ENCODE peak calls at places on chromosomes 2 and 18, in eight cellular contexts. W is MCF 10A, A is ovary, M is Peyer's patch, H is right atrium auricular region, K is uterus, P is bronchial epithelial cell, C is foreskin fibroblast. Q is an unnamed sample.

GRCh38 chr2:173874899-173875247 is 90.3 kb downstream of the SP3 start:
- DNase-seq in A (no peak), H (no peak), C (no peak), K (no peak), M (peak; percentile 67), W (no peak), P (no peak), Q (peak; percentile 23)

GRCh38 chr2:215527738-215528137 is 91.9 kb upstream of the FN1 start:
- DNase-seq in C (peak; percentile 64), A (no peak), W (no peak), K (no peak), P (no peak), M (no peak), H (no peak), Q (no peak)

GRCh38 chr18:26746284-26747130 is 119.0 kb downstream of the AQP4 start:
- DNase-seq in M (no peak), P (peak; percentile 30), W (peak; percentile 69), K (no peak), C (peak; percentile 67), A (no peak), H (no peak), Q (no peak)

GRCh38 chr2:181106789-181107418 is 126.5 kb downstream of the UBE2E3 start:
- DNase-seq in M (no peak), P (peak; percentile 91), C (peak; percentile 93), W (peak; percentile 78), H (no peak), A (no peak), K (no peak), Q (no peak)

GRCh38 chr18:56541790-56542189 is 96.6 kb downstream of the TXNL1 start:
- DNase-seq in W (no peak), C (no peak), A (no peak), M (no peak), H (no peak), P (no peak), K (no peak), Q (no peak)

GRCh38 chr18:5424903-5425302 is 118.9 kb downstream of the EPB41L3 start:
- DNase-seq in K (no peak), P (peak; percentile 10), W (peak; percentile 30), A (no peak), C (peak; percentile 46), H (no peak), M (no peak), Q (no peak)

GRCh38 chr2:79259296-79259695 is 99.7 kb upstream of the REG3A start:
- DNase-seq in A (no peak), P (no peak), C (no peak), M (no peak), W (no peak), K (no peak), H (no peak), Q (no peak)

GRCh38 chr2:238169708-238170251 is 11.0 kb downstream of the ERFE start:
- DNase-seq in A (no peak), C (peak; percentile 96), K (no peak), H (peak; percentile 78), W (peak; percentile 96), P (peak; percentile 98), M (no peak), Q (peak; percentile 70)

GRCh38 chr2:203574824-203575223 is 39.7 kb upstream of the RAPH1 start:
- DNase-seq in M (no peak), H (no peak), C (no peak), A (no peak), K (no peak), W (peak; percentile 23), P (no peak), Q (no peak)

GRCh38 chr2:148656516-148656915 is 12.0 kb downstream of the EPC2 start:
- DNase-seq in M (no peak), A (no peak), K (no peak), H (no peak), W (no peak), P (no peak), C (no peak), Q (no peak)

GRCh38 chr18:78893396-78894305 is 86.0 kb upstream of the SALL3 start:
- DNase-seq in A (no peak), H (peak; percentile 52), C (no peak), P (no peak), M (no peak), W (no peak), K (no peak), Q (no peak)

GRCh38 chr2:56286936-56287335 is 103.1 kb downstream of the CCDC85A start:
- DNase-seq in K (no peak), H (no peak), M (no peak), A (no peak), W (no peak), P (no peak), C (no peak), Q (no peak)

GRCh38 chr2:157250836-157251235 is 6.7 kb upstream of the GALNT5 start:
- DNase-seq in C (no peak), H (no peak), M (peak; percentile 50), P (no peak), K (no peak), A (no peak), W (no peak), Q (no peak)

GRCh38 chr18:72675394-72675793 is 131.3 kb upstream of the CBLN2 start:
- DNase-seq in K (no peak), M (no peak), P (no peak), W (no peak), C (no peak), H (no peak), A (no peak), Q (no peak)

GRCh38 chr2:37637122-37637875 is 34.1 kb downstream of the CDC42EP3 start:
- DNase-seq in H (no peak), M (no peak), C (peak; percentile 65), P (no peak), A (no peak), K (peak; percentile 59), W (no peak), Q (no peak)

GRCh38 chr2:76861708-76862107 is 660.5 kb downstream of the LRRTM4 start:
- DNase-seq in W (no peak), P (no peak), K (no peak), A (no peak), M (no peak), H (no peak), C (no peak), Q (no peak)

GRCh38 chr2:29367986-29368677 is 252.9 kb downstream of the CLIP4 start:
- DNase-seq in W (peak; percentile 72), P (peak; percentile 10), C (no peak), K (no peak), M (no peak), H (no peak), A (no peak), Q (no peak)

GRCh38 chr18:12741351-12741750 is 38.5 kb downstream of the PSMG2 start:
- DNase-seq in M (no peak), C (peak; percentile 78), H (no peak), P (peak; percentile 99), W (peak; percentile 95), A (no peak), K (no peak), Q (no peak)

GRCh38 chr2:222504714-222505113 is 80.4 kb downstream of the SGPP2 start:
- DNase-seq in K (no peak), A (no peak), P (no peak), C (no peak), M (no peak), W (no peak), H (no peak), Q (no peak)

GRCh38 chr2:47078541-47079482 is 76.3 kb downstream of the STPG4 start:
- DNase-seq in M (no peak), H (no peak), W (no peak), K (no peak), A (no peak), C (no peak), P (no peak), Q (no peak)

GRCh38 chr2:224807153-224807964 is 91.2 kb upstream of the CCDC195 start:
- DNase-seq in M (no peak), A (no peak), K (no peak), C (no peak), P (peak; percentile 93), H (no peak), W (peak; percentile 70), Q (no peak)

GRCh38 chr2:126889501-126890135 is 9.1 kb upstream of the TEX51 start:
- DNase-seq in C (no peak), H (no peak), A (no peak), P (no peak), M (peak; percentile 19), K (no peak), W (no peak), Q (no peak)

GRCh38 chr2:68436270-68436669 is 30.8 kb downstream of the FBXO48 start:
- DNase-seq in C (no peak), A (no peak), H (no peak), K (no peak), M (no peak), W (no peak), P (no peak), Q (no peak)

GRCh38 chr2:100870652-100871531 is 51.0 kb downstream of the NPAS2 start:
- DNase-seq in K (no peak), W (peak; percentile 34), H (no peak), A (no peak), C (no peak), M (peak; percentile 54), P (no peak), Q (no peak)
- TF ChIP-seq CTCF in K (no peak), W (no peak), H (peak; percentile 22), A (no peak), C (peak; percentile 17), M (no peak), P (peak; percentile 27), Q (no peak)

GRCh38 chr18:7164610-7165009 is 47.0 kb upstream of the LAMA1 start:
- DNase-seq in A (no peak), P (no peak), C (peak; percentile 58), K (no peak), H (peak; percentile 26), M (no peak), W (peak; percentile 24), Q (no peak)
- TF ChIP-seq CTCF in A (no peak), P (peak; percentile 7), C (peak; percentile 56), K (peak; percentile 41), H (peak; percentile 55), M (no peak), W (peak; percentile 17), Q (no peak)

DNA sequence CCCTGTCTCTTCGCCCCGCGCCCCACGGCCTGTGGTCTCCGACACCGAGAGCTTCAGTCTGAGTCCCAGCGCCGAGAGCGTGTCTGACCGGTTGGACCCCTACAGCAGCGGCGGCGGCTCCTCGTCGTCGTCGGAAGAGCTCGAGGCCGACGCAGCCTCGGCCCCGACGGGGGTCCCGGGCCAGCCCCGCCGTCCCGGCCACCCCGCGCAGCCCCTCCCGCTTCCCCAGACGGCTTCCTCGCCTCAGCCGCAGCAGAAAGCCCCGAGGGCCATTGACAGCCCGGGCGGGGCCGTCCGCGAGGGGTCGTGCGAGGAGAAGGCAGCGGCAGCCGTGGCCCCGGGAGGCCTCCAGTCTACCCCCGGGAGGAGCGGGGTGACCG is 1.3 kb downstream of the PHLPP1 start:
- DNase-seq in K (peak; percentile 30), W (peak; percentile 43), H (no peak), M (peak; percentile 73), P (no peak), C (peak; percentile 60), A (peak; percentile 54), Q (peak; percentile 39)
- TF ChIP-seq CTCF in K (peak; percentile 32), W (peak; percentile 21), H (peak; percentile 60), M (no peak), P (no peak), C (no peak), A (no peak), Q (no peak)

DNA sequence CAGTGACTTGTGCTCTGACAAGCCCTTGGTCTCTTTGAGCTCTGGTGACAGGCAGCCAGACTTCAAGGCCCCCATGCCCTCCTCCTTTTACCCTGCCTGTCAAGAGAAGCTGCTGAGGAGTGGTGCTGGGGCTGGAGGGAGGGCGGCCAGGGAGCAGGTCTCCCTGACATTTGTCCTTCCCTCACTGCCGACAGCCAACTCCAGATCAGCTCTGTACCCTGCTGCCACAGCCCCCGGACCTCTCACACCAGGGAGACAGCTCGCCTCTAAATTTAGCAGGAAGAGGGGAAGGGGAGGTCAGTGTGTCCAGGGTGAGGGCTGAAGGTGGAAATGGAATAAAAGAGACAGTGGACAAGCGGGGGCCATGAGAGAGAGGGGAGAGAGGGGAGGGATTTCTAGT is 155.8 kb downstream of the TDRD15 start:
- DNase-seq in M (no peak), C (no peak), K (no peak), P (no peak), A (no peak), W (no peak), H (no peak), Q (no peak)
- TF ChIP-seq CTCF in M (no peak), C (no peak), K (no peak), P (no peak), A (no peak), W (no peak), H (no peak), Q (no peak)